ENCODE peak calls at places on chromosomes 6 and 20, in seven cellular contexts. One of them, this sample, is unnamed.

GRCh38 chr6:1417718-1418117 is 28.3 kb downstream of the FOXF2 start:
- DNase-seq in stimulated activated CD8-positive, alpha-beta memory T cell treated with anti-CD3 and anti-CD28 coated beads, Interleukin-7, amount 100 ng/mL, for 48 hours: no peak
- DNase-seq in H7: no peak
- DNase-seq in NB4: no peak
- DNase-seq in HuH-7.5: no peak
- DNase-seq in germinal center: no peak
- DNase-seq in activated gamma-delta T cell: no peak
- DNase-seq in this sample: no peak

GRCh38 chr6:89952696-89953095 is 58.4 kb downstream of the GJA10 start:
- DNase-seq in stimulated activated CD8-positive, alpha-beta memory T cell treated with anti-CD3 and anti-CD28 coated beads, Interleukin-7, amount 100 ng/mL, for 48 hours: peak; percentile 22
- DNase-seq in H7: no peak
- DNase-seq in NB4: peak; percentile 89
- DNase-seq in HuH-7.5: no peak
- DNase-seq in germinal center: no peak
- DNase-seq in activated gamma-delta T cell: no peak
- DNase-seq in this sample: no peak

GRCh38 chr6:16799279-16800193 is 38.3 kb upstream of the ATXN1 start:
- DNase-seq in stimulated activated CD8-positive, alpha-beta memory T cell treated with anti-CD3 and anti-CD28 coated beads, Interleukin-7, amount 100 ng/mL, for 48 hours: no peak
- DNase-seq in H7: no peak
- DNase-seq in NB4: no peak
- DNase-seq in HuH-7.5: no peak
- DNase-seq in germinal center: no peak
- DNase-seq in activated gamma-delta T cell: no peak
- DNase-seq in this sample: no peak

GRCh38 chr6:91130126-91130525 is 543.3 kb upstream of the MAP3K7 start:
- DNase-seq in stimulated activated CD8-positive, alpha-beta memory T cell treated with anti-CD3 and anti-CD28 coated beads, Interleukin-7, amount 100 ng/mL, for 48 hours: no peak
- DNase-seq in H7: no peak
- DNase-seq in NB4: no peak
- DNase-seq in HuH-7.5: no peak
- DNase-seq in germinal center: no peak
- DNase-seq in activated gamma-delta T cell: no peak
- DNase-seq in this sample: no peak

GRCh38 chr6:166825553-166826145 is 130.7 kb downstream of the RNASET2 start:
- DNase-seq in stimulated activated CD8-positive, alpha-beta memory T cell treated with anti-CD3 and anti-CD28 coated beads, Interleukin-7, amount 100 ng/mL, for 48 hours: no peak
- DNase-seq in H7: no peak
- DNase-seq in NB4: no peak
- DNase-seq in HuH-7.5: no peak
- DNase-seq in germinal center: no peak
- DNase-seq in activated gamma-delta T cell: no peak
- DNase-seq in this sample: no peak

GRCh38 chr20:62980970-62981369 is 25.8 kb downstream of the BHLHE23 start:
- DNase-seq in stimulated activated CD8-positive, alpha-beta memory T cell treated with anti-CD3 and anti-CD28 coated beads, Interleukin-7, amount 100 ng/mL, for 48 hours: no peak
- DNase-seq in H7: peak; percentile 73
- DNase-seq in NB4: peak; percentile 94
- DNase-seq in HuH-7.5: no peak
- DNase-seq in germinal center: no peak
- DNase-seq in activated gamma-delta T cell: peak; percentile 34
- DNase-seq in this sample: no peak

GRCh38 chr6:164097557-164098398 is 683.3 kb downstream of the QKI start:
- DNase-seq in stimulated activated CD8-positive, alpha-beta memory T cell treated with anti-CD3 and anti-CD28 coated beads, Interleukin-7, amount 100 ng/mL, for 48 hours: no peak
- DNase-seq in H7: peak; percentile 69
- DNase-seq in NB4: peak; percentile 9
- DNase-seq in HuH-7.5: no peak
- DNase-seq in germinal center: no peak
- DNase-seq in activated gamma-delta T cell: no peak
- DNase-seq in this sample: peak; percentile 29

GRCh38 chr6:131182991-131183425 is 47.7 kb downstream of the AKAP7 start:
- DNase-seq in stimulated activated CD8-positive, alpha-beta memory T cell treated with anti-CD3 and anti-CD28 coated beads, Interleukin-7, amount 100 ng/mL, for 48 hours: no peak
- DNase-seq in H7: peak; percentile 29
- DNase-seq in NB4: peak; percentile 51
- DNase-seq in HuH-7.5: no peak
- DNase-seq in germinal center: peak; percentile 25
- DNase-seq in activated gamma-delta T cell: no peak
- DNase-seq in this sample: peak; percentile 38

GRCh38 chr20:13220857-13221297 is at the start of gene ISM1:
- DNase-seq in stimulated activated CD8-positive, alpha-beta memory T cell treated with anti-CD3 and anti-CD28 coated beads, Interleukin-7, amount 100 ng/mL, for 48 hours: peak; percentile 14
- DNase-seq in H7: peak; percentile 69
- DNase-seq in NB4: no peak
- DNase-seq in HuH-7.5: peak; percentile 58
- DNase-seq in germinal center: peak; percentile 5
- DNase-seq in activated gamma-delta T cell: no peak
- DNase-seq in this sample: peak; percentile 38

GRCh38 chr6:43812850-43813584 is 43.0 kb downstream of the VEGFA start:
- DNase-seq in stimulated activated CD8-positive, alpha-beta memory T cell treated with anti-CD3 and anti-CD28 coated beads, Interleukin-7, amount 100 ng/mL, for 48 hours: no peak
- DNase-seq in H7: no peak
- DNase-seq in NB4: no peak
- DNase-seq in HuH-7.5: no peak
- DNase-seq in germinal center: no peak
- DNase-seq in activated gamma-delta T cell: no peak
- DNase-seq in this sample: no peak

GRCh38 chr6:30100585-30101422 is 12.1 kb downstream of the TRIM31 start:
- DNase-seq in stimulated activated CD8-positive, alpha-beta memory T cell treated with anti-CD3 and anti-CD28 coated beads, Interleukin-7, amount 100 ng/mL, for 48 hours: no peak
- DNase-seq in H7: peak; percentile 72
- DNase-seq in NB4: no peak
- DNase-seq in HuH-7.5: peak; percentile 22
- DNase-seq in germinal center: peak; percentile 38
- DNase-seq in activated gamma-delta T cell: no peak
- DNase-seq in this sample: peak; percentile 53

GRCh38 chr6:125183391-125183790 is 29.8 kb downstream of the TPD52L1 start:
- DNase-seq in stimulated activated CD8-positive, alpha-beta memory T cell treated with anti-CD3 and anti-CD28 coated beads, Interleukin-7, amount 100 ng/mL, for 48 hours: no peak
- DNase-seq in H7: no peak
- DNase-seq in NB4: no peak
- DNase-seq in HuH-7.5: no peak
- DNase-seq in germinal center: no peak
- DNase-seq in activated gamma-delta T cell: no peak
- DNase-seq in this sample: no peak